ENCODE peak calls at places on chromosomes 2 and 18, in six cellular contexts. K is activated CD8-positive, alpha-beta memory T cell treated with anti-CD3 and anti-CD28 coated beads for 1 hour; L is NCI-H1694; F is activated T-cell treated with anti-CD3 and anti-CD28 coated beads, Interleukin-2, amount 50 U/mL, for 72 hours; J is dermis blood vessel endothelial cell; I is gastrocnemius medialis. Q is an unnamed sample.
A peak's percentile ranks its signal among the peaks of the same experiment; 100 is the strongest.

GRCh38 chr2:107776333-107776732 is 50.4 kb upstream of the RGPD4 start:
- DNase-seq in F (no peak), K (no peak), J (no peak), I (no peak), L (no peak), Q (no peak)

GRCh38 chr2:156892449-156893335 is 364.8 kb upstream of the GALNT5 start:
- DNase-seq in K (no peak), F (peak; percentile 10), J (peak; percentile 60), L (peak; percentile 93), I (no peak), Q (no peak)

GRCh38 chr18:78719821-78720220 is 259.8 kb upstream of the SALL3 start:
- DNase-seq in L (no peak), I (no peak), F (no peak), K (no peak), J (no peak), Q (no peak)

GRCh38 chr2:102286041-102286440 is 25.3 kb upstream of the IL1RL1 start:
- DNase-seq in J (no peak), I (no peak), K (no peak), L (no peak), F (no peak), Q (no peak)

GRCh38 chr2:47344890-47345583 is 57.9 kb upstream of the MSH2 start:
- DNase-seq in J (peak; percentile 92), I (no peak), F (no peak), K (no peak), L (peak; percentile 77), Q (no peak)

GRCh38 chr18:23205980-23206379 is 70.7 kb downstream of the CABLES1 start:
- DNase-seq in L (no peak), F (no peak), J (no peak), K (no peak), I (no peak), Q (no peak)

GRCh38 chr2:101251844-101252407 is 760 bp upstream of the CNOT11 start:
- DNase-seq in J (peak; percentile 18), F (no peak), I (no peak), K (no peak), L (no peak), Q (no peak)

GRCh38 chr18:25341861-25342260 is 10.1 kb downstream of the ZNF521 start:
- DNase-seq in K (no peak), L (no peak), F (no peak), J (peak; percentile 38), I (no peak), Q (no peak)

GRCh38 chr2:84055816-84056215 is 403.3 kb downstream of the SUCLG1 start:
- DNase-seq in F (no peak), K (no peak), J (no peak), L (no peak), I (no peak), Q (no peak)

GRCh38 chr2:150214626-150215025 is 272.8 kb downstream of the RND3 start:
- DNase-seq in F (no peak), I (no peak), K (no peak), J (peak; percentile 5), L (no peak), Q (no peak)

GRCh38 chr2:157895531-157895930 is 19.4 kb upstream of the ACVR1 start:
- DNase-seq in K (no peak), J (no peak), I (no peak), L (no peak), F (no peak), Q (no peak)

GRCh38 chr2:8457092-8457481 is 224.8 kb upstream of the ID2 start:
- DNase-seq in I (no peak), L (no peak), F (peak; percentile 39), K (no peak), J (no peak), Q (no peak)

GRCh38 chr18:54261894-54262293 is 7.4 kb upstream of the POLI start:
- DNase-seq in K (no peak), L (no peak), I (no peak), J (no peak), F (peak; percentile 72), Q (no peak)

GRCh38 chr2:9656270-9656766 is 25.5 kb upstream of the YWHAQ start:
- DNase-seq in K (peak; percentile 17), J (peak; percentile 93), F (peak; percentile 81), I (no peak), L (no peak), Q (peak; percentile 77)

Q was measured in natural killer cell treated with Interleukin-12 subunit alpha and Interleukin-12 subunit beta and Interleukin-15 and Interleukin-18, amount 100 ng/mL, for 72 hours.